ENCODE peak calls at places on chromosomes 2 and 18, in nine cellular contexts. Z, U, L, P, D, V, E, K and Q are unnamed samples.

GRCh38 chr2:239926587-239927234 is 98.4 kb downstream of the NDUFA10 start:
- DNase-seq in E (no peak), U (no peak), K (peak), P (no peak), Z (no peak), D (peak), L (no peak), V (no peak), Q (no peak)

GRCh38 chr18:3468833-3469232 is 18.9 kb downstream of the TGIF1 start:
- DNase-seq in U (no peak), E (no peak), P (no peak), L (no peak), K (no peak), Z (no peak), D (no peak), V (no peak), Q (no peak)

GRCh38 chr18:34222025-34222395 is 2.7 kb downstream of the NOL4 start:
- DNase-seq in K (no peak), P (no peak), Z (peak), E (no peak), D (no peak), U (no peak), V (peak), L (no peak), Q (no peak)

GRCh38 chr18:21458322-21458721 is 142.2 kb downstream of the ESCO1 start:
- DNase-seq in K (no peak), Z (no peak), D (no peak), L (no peak), E (no peak), V (no peak), U (no peak), P (peak), Q (no peak)

GRCh38 chr2:204389122-204389521 is 156.2 kb upstream of the PARD3B start:
- DNase-seq in D (no peak), Z (peak), E (no peak), K (no peak), U (no peak), L (no peak), P (no peak), V (no peak), Q (no peak)

GRCh38 chr2:3651686-3652516 is 6.1 kb upstream of the ALLC start:
- DNase-seq in Z (peak), L (no peak), U (peak), E (peak), D (peak), K (peak), P (no peak), V (peak), Q (peak)

GRCh38 chr2:63572001-63572400 is 16.3 kb downstream of the WDPCP start:
- DNase-seq in V (no peak), Z (no peak), D (no peak), K (no peak), U (no peak), E (no peak), L (no peak), P (no peak), Q (no peak)

GRCh38 chr2:159094173-159094737 is 125.8 kb downstream of the TANC1 start:
- DNase-seq in U (no peak), Z (no peak), D (peak), E (no peak), V (peak), K (peak), P (peak), L (no peak), Q (no peak)

GRCh38 chr2:172985139-172985874 is 90.3 kb upstream of the MAP3K20 start:
- DNase-seq in U (peak), K (peak), Z (no peak), L (peak), V (no peak), P (peak), D (no peak), E (no peak), Q (no peak)

GRCh38 chr2:3115301-3116042 is 262.1 kb downstream of the EIPR1 start:
- DNase-seq in U (no peak), D (no peak), L (no peak), E (no peak), Z (no peak), K (no peak), P (peak), V (no peak), Q (no peak)

GRCh38 chr2:172438064-172438421 is 10.7 kb downstream of the ITGA6 start:
- DNase-seq in K (no peak), U (peak), P (no peak), E (no peak), D (no peak), Z (no peak), V (no peak), L (no peak), Q (no peak)

GRCh38 chr2:170339324-170339723 is 161.4 kb downstream of the MYO3B start:
- DNase-seq in D (no peak), L (no peak), K (no peak), P (no peak), V (no peak), Z (no peak), U (no peak), E (no peak), Q (no peak)

GRCh38 chr18:48049757-48050156 is 119.3 kb upstream of the SMAD2 start:
- DNase-seq in K (no peak), D (no peak), U (peak), E (no peak), P (no peak), V (peak), Z (no peak), L (no peak), Q (no peak)

GRCh38 chr2:128093762-128094161 is 2.8 kb downstream of the UGGT1 start:
- DNase-seq in L (no peak), K (no peak), U (no peak), E (no peak), D (no peak), V (no peak), Z (no peak), P (no peak), Q (no peak)

GRCh38 chr18:5894613-5895299 is 566 bp downstream of the TMEM200C start:
- DNase-seq in D (no peak), U (no peak), E (no peak), L (no peak), P (peak), Z (peak), V (peak), K (peak), Q (peak)

GRCh38 chr2:95063401-95063958 is 38.0 kb downstream of the MAL start:
- DNase-seq in P (no peak), D (no peak), U (no peak), E (no peak), V (no peak), K (no peak), L (no peak), Z (no peak), Q (no peak)

GRCh38 chr2:11356760-11357159 is 12.3 kb upstream of the ROCK2 start:
- DNase-seq in U (no peak), K (no peak), D (no peak), Z (no peak), L (no peak), P (no peak), E (no peak), V (no peak), Q (no peak)

GRCh38 chr2:71609441-71609840 is 156.1 kb downstream of the DYSF start:
- DNase-seq in L (no peak), U (peak), D (peak), E (no peak), V (no peak), K (peak), P (peak), Z (no peak), Q (no peak)

GRCh38 chr2:127649100-127649611 is 3.2 kb downstream of the GPR17 start:
- DNase-seq in U (no peak), D (no peak), V (peak), Z (no peak), K (no peak), L (no peak), P (no peak), E (no peak), Q (no peak)

GRCh38 chr2:207012461-207012860 is 73.1 kb downstream of the CPO start:
- DNase-seq in Z (no peak), E (no peak), K (no peak), D (peak), P (no peak), L (no peak), V (no peak), U (peak), Q (no peak)

GRCh38 chr2:10777111-10777841 is 35.3 kb downstream of the PDIA6 start:
- DNase-seq in L (no peak), V (no peak), K (no peak), P (peak), U (no peak), E (no peak), D (no peak), Z (no peak), Q (no peak)

GRCh38 chr2:136065907-136066306 is 52.0 kb downstream of the CXCR4 start:
- DNase-seq in E (no peak), U (no peak), L (no peak), P (no peak), K (no peak), V (no peak), Z (no peak), D (no peak), Q (no peak)

GRCh38 chr2:55087930-55088329 is 37.7 kb upstream of the RTN4 start:
- DNase-seq in D (no peak), U (no peak), E (no peak), V (no peak), Z (no peak), K (no peak), P (no peak), L (no peak), Q (no peak)

GRCh38 chr2:71669058-71669456 is 215.7 kb downstream of the DYSF start:
- DNase-seq in V (no peak), K (no peak), Z (no peak), D (no peak), E (no peak), U (no peak), L (no peak), P (no peak), Q (no peak)

GRCh38 chr18:53380063-53380639 is 844.3 kb downstream of the MBD2 start:
- DNase-seq in E (no peak), V (no peak), Z (peak), K (no peak), U (peak), P (no peak), L (peak), D (peak), Q (no peak)

GRCh38 chr2:69017080-69017479 is 4.1 kb downstream of the ANTXR1 start:
- DNase-seq in P (no peak), E (no peak), L (no peak), K (no peak), V (no peak), U (no peak), Z (no peak), D (peak), Q (no peak)

GRCh38 chr2:240201861-240202260 is 61.4 kb upstream of the OTOS start:
- DNase-seq in L (no peak), D (no peak), V (no peak), K (no peak), P (peak), E (no peak), U (no peak), Z (no peak), Q (no peak)

GRCh38 chr2:101116841-101117552 is 34.2 kb downstream of the TBC1D8 start:
- DNase-seq in K (no peak), P (no peak), E (no peak), U (no peak), V (no peak), D (no peak), Z (no peak), L (no peak), Q (no peak)

GRCh38 chr2:96869824-96870630 is at the start of gene SEMA4C:
- DNase-seq in Z (peak), E (peak), V (peak), L (peak), K (no peak), P (peak), D (peak), U (no peak), Q (peak)

GRCh38 chr18:9838144-9838877 is 47.5 kb upstream of the TXNDC2 start:
- DNase-seq in D (no peak), E (no peak), K (peak), U (peak), L (no peak), P (no peak), Z (peak), V (no peak), Q (no peak)

GRCh38 chr2:234137400-234138014 is 87.0 kb downstream of the SPP2 start:
- DNase-seq in Z (no peak), E (no peak), D (peak), V (no peak), U (peak), L (peak), P (no peak), K (no peak), Q (no peak)

GRCh38 chr2:28378679-28379392 is 13.8 kb upstream of the FOSL2 start:
- DNase-seq in E (no peak), V (peak), K (no peak), L (no peak), Z (no peak), D (no peak), U (no peak), P (no peak), Q (no peak)

GRCh38 chr2:10947005-10947440 is 35.3 kb downstream of the KCNF1 start:
- DNase-seq in V (no peak), P (no peak), L (no peak), K (no peak), E (no peak), U (peak), D (peak), Z (no peak), Q (no peak)

GRCh38 chr2:12597555-12597954 is 119.2 kb upstream of the TRIB2 start:
- DNase-seq in V (no peak), Z (no peak), D (no peak), L (no peak), P (no peak), K (no peak), E (no peak), U (no peak), Q (no peak)

GRCh38 chr2:146634256-146635068 is 1210.4 kb upstream of the ACVR2A start:
- DNase-seq in Z (peak), V (no peak), L (peak), U (peak), K (no peak), P (no peak), E (no peak), D (peak), Q (no peak)

GRCh38 chr2:106572541-106573148 is 85.5 kb downstream of the CD8B2 start:
- DNase-seq in D (peak), L (peak), P (no peak), Z (peak), K (no peak), E (no peak), U (peak), V (no peak), Q (no peak)
- TF ChIP-seq CTCF in D (peak), L (peak), P (peak), Z (peak), K (peak), E (peak), U (peak), V (peak), Q (no peak)

GRCh38 chr2:195672674-195673073 is 15.6 kb downstream of the SLC39A10 start:
- DNase-seq in K (no peak), L (no peak), E (no peak), U (peak), Z (peak), V (no peak), P (no peak), D (no peak), Q (no peak)
- TF ChIP-seq CTCF in K (no peak), L (no peak), E (no peak), U (peak), Z (peak), V (no peak), P (no peak), D (no peak), Q (no peak)

GRCh38 chr2:56108806-56109205 is 75.0 kb upstream of the CCDC85A start:
- DNase-seq in Z (peak), D (no peak), P (no peak), L (no peak), V (no peak), K (no peak), E (no peak), U (no peak), Q (no peak)
- TF ChIP-seq CTCF in Z (peak), D (no peak), P (no peak), L (no peak), V (no peak), K (no peak), E (no peak), U (no peak), Q (no peak)

GRCh38 chr2:230865766-230866703 is 1.3 kb downstream of the ITM2C start:
- DNase-seq in P (no peak), E (no peak), L (no peak), Z (peak), D (no peak), U (no peak), V (peak), K (no peak), Q (no peak)
- TF ChIP-seq CTCF in P (no peak), E (no peak), L (no peak), Z (no peak), D (peak), U (peak), V (peak), K (no peak), Q (no peak)

GRCh38 chr2:21924640-21925285 is 801.0 kb downstream of the TDRD15 start:
- DNase-seq in K (no peak), U (no peak), L (no peak), Z (no peak), D (no peak), E (no peak), P (no peak), V (no peak), Q (no peak)

GRCh38 chr2:21930224-21930623 is 806.5 kb downstream of the TDRD15 start:
- DNase-seq in P (no peak), V (no peak), U (no peak), D (no peak), K (no peak), Z (no peak), L (no peak), E (no peak), Q (no peak)

DNA sequence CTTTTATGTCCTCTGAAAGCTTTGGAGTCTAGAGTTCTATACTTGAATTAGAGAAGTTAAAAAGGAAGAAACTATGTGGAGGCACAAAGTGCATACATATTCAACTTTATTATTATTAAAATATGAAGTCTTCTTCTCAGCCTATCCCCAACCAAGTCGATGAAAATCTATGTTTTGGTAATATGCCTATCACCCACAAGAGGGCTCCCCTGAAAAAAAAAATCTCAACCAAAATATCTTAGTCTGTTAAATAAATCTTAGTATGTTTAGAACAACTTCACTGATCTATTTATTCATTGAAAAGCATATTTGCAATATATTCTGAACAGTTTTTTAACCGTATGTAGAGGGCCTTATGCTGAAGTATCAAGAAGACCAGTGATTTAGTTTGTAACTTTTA is 804.5 kb downstream of the TDRD15 start:
- DNase-seq in Z (peak), P (no peak), E (no peak), D (peak), U (no peak), V (no peak), K (no peak), L (no peak), Q (no peak)
- TF ChIP-seq CTCF in Z (peak), P (no peak), E (no peak), D (peak), U (no peak), V (no peak), K (no peak), L (no peak), Q (no peak)

GRCh38 chr2:38076250-38076709 is 329 bp upstream of the CYP1B1 start:
- DNase-seq in Z (peak), E (no peak), L (peak), V (peak), U (peak), D (peak), K (peak), P (peak), Q (peak)
- TF ChIP-seq CTCF in Z (peak), E (no peak), L (no peak), V (no peak), U (peak), D (peak), K (peak), P (peak), Q (no peak)

GRCh38 chr2:66775730-66776422 is 341.0 kb downstream of the MEIS1 start:
- DNase-seq in V (no peak), E (no peak), K (no peak), Z (no peak), P (no peak), L (no peak), D (no peak), U (no peak), Q (no peak)

GRCh38 chr2:66771359-66771978 is 336.5 kb downstream of the MEIS1 start:
- DNase-seq in E (no peak), U (peak), L (no peak), Z (no peak), V (no peak), D (peak), K (no peak), P (no peak), Q (no peak)

GRCh38 chr2:66772618-66773017 is 337.7 kb downstream of the MEIS1 start:
- DNase-seq in P (no peak), E (no peak), U (no peak), K (no peak), L (no peak), D (peak), Z (peak), V (no peak), Q (no peak)
- TF ChIP-seq CTCF in P (no peak), E (no peak), U (no peak), K (no peak), L (no peak), D (no peak), Z (peak), V (no peak), Q (no peak)

DNA sequence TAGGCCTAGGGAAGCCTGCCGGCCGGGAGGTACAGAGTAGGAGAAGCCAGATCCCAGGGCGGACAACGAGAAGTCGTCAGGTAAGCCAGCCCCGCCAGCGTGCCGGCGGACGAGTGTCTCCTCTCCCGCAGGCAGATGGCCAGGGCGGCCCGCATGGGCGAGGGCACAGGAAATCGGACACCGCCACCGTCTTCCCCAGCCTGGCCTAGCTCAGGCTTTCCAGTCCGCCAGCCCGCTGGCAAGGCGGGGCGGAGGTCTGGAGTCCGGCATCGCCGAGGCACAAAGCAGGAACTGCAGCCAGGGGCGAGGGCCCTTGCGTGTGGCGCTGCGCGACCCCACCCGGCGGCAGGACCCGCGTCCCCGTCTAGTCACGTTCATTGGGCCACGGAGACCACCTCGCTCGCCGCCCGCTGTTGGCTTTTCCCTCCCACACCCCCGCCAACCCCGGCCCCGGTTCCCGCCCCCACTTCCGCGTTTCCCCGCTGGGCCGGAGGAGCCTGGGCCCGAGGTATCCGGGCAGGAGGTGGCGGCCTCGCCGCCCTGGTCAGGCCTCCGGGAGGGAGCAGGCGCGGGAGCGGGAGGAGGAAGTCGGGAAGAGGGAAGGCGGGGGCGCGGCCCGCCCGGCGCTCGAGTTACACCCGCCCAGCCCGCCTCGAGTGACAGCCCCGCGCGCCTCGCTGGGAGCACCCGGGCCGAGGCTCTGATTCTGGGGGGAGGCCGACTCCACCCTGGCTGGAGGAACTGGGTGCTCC is at the start of gene GPD2:
- DNase-seq in V (peak), D (peak), K (peak), Z (peak), U (peak), E (peak), P (peak), L (peak), Q (peak)
- TF ChIP-seq CTCF in V (no peak), D (no peak), K (no peak), Z (peak), U (peak), E (no peak), P (peak), L (no peak), Q (no peak)

GRCh38 chr2:31263636-31264190 is 29.8 kb downstream of the EHD3 start:
- DNase-seq in U (no peak), D (no peak), Z (no peak), P (no peak), K (no peak), E (no peak), L (no peak), V (no peak), Q (no peak)
- TF ChIP-seq CTCF in U (no peak), D (no peak), Z (peak), P (peak), K (no peak), E (no peak), L (no peak), V (no peak), Q (no peak)